ENCODE peak calls at places on chromosomes 16 and 17, in five cellular contexts. X, K, P, L and J are unnamed samples.

GRCh38 chr17:63840591-63841349 is 1.7 kb downstream of the SMARCD2 start:
- DNase-seq in X (no peak), L (no peak), P (no peak), K (no peak), J (no peak)

GRCh38 chr17:13480877-13481276 is 120.9 kb downstream of the HS3ST3A1 start:
- DNase-seq in L (no peak), P (no peak), K (no peak), X (no peak), J (no peak)

GRCh38 chr16:68091604-68092261 is 6.6 kb downstream of the NFATC3 start:
- DNase-seq in X (no peak), K (no peak), P (no peak), L (peak), J (no peak)

GRCh38 chr17:39062846-39063680 is 88.4 kb downstream of the PLXDC1 start:
- DNase-seq in X (no peak), L (no peak), P (no peak), K (no peak), J (no peak)

GRCh38 chr17:61325382-61326073 is 74.1 kb upstream of the TBX2 start:
- DNase-seq in K (no peak), L (no peak), X (no peak), P (no peak), J (no peak)

GRCh38 chr16:80569440-80570105 is 28.8 kb downstream of the DYNLRB2 start:
- DNase-seq in L (no peak), X (peak), K (peak), P (no peak), J (no peak)

GRCh38 chr17:3556239-3556904 is 1.2 kb downstream of the TRPV3 start:
- DNase-seq in P (no peak), L (no peak), K (no peak), X (no peak), J (no peak)

GRCh38 chr17:65389426-65389825 is 172.0 kb downstream of the AXIN2 start:
- DNase-seq in L (no peak), X (no peak), P (no peak), K (no peak), J (no peak)

GRCh38 chr16:5058476-5058875 is 7.3 kb downstream of the C16orf89 start:
- DNase-seq in X (no peak), P (no peak), K (no peak), L (no peak), J (no peak)

GRCh38 chr17:9105068-9105868 is 84.0 kb downstream of the NTN1 start:
- DNase-seq in P (no peak), K (no peak), L (no peak), X (no peak), J (no peak)

GRCh38 chr17:67608691-67609090 is 109.0 kb upstream of the NOL11 start:
- DNase-seq in L (no peak), X (no peak), P (no peak), K (no peak), J (no peak)

GRCh38 chr17:4956493-4957061 is 5.7 kb downstream of the ENO3 start:
- DNase-seq in P (no peak), X (no peak), L (no peak), K (peak), J (no peak)

GRCh38 chr16:14003119-14003570 is 68.0 kb upstream of the MRTFB start:
- DNase-seq in P (peak), X (peak), K (no peak), L (no peak), J (no peak)

GRCh38 chr16:11395949-11396240 is 50.6 kb downstream of the RMI2 start:
- DNase-seq in P (no peak), X (no peak), L (no peak), K (no peak), J (no peak)

GRCh38 chr17:81426676-81427445 is 31.6 kb downstream of the BAHCC1 start:
- DNase-seq in X (no peak), P (no peak), L (no peak), K (no peak), J (peak)

GRCh38 chr17:28940675-28941074 is 10.6 kb downstream of the PHF12 start:
- DNase-seq in X (no peak), L (no peak), K (no peak), P (no peak), J (no peak)

GRCh38 chr17:57447357-57448019 is 191.2 kb downstream of the MSI2 start:
- DNase-seq in K (no peak), X (no peak), P (no peak), L (no peak), J (no peak)

GRCh38 chr17:43536236-43537088 is 9.7 kb downstream of the ETV4 start:
- DNase-seq in L (peak), P (peak), K (no peak), X (no peak), J (no peak)

GRCh38 chr17:82297804-82298537 is 19.4 kb downstream of the CD7 start:
- DNase-seq in K (peak), X (peak), L (no peak), P (peak), J (no peak)

GRCh38 chr17:29073520-29073919 is 30.6 kb downstream of the PIPOX start:
- DNase-seq in X (no peak), P (no peak), K (no peak), L (no peak), J (no peak)

GRCh38 chr17:79647456-79647915 is 36.6 kb upstream of the RBFOX3 start:
- DNase-seq in L (no peak), X (no peak), P (no peak), K (no peak), J (no peak)

GRCh38 chr17:22337467-22337866 is 645.1 kb downstream of the KCNJ18 start:
- DNase-seq in K (no peak), X (no peak), P (no peak), L (no peak), J (no peak)

GRCh38 chr16:69830534-69831211 is 68.5 kb downstream of the WWP2 start:
- DNase-seq in K (no peak), L (no peak), X (peak), P (no peak), J (no peak)

GRCh38 chr17:39663688-39664580 is 1.2 kb upstream of the TCAP start:
- DNase-seq in X (peak), K (no peak), P (no peak), L (no peak), J (no peak)

GRCh38 chr17:44543213-44543904 is 13.9 kb upstream of the FZD2 start:
- DNase-seq in K (no peak), P (peak), L (no peak), X (peak), J (no peak)

GRCh38 chr17:37273419-37274051 is 102.2 kb upstream of the C17orf78 start:
- DNase-seq in L (no peak), X (no peak), P (peak), K (peak), J (no peak)

GRCh38 chr16:69494993-69495392 is 70.6 kb downstream of the CYB5B start:
- DNase-seq in L (no peak), P (no peak), K (no peak), X (peak), J (no peak)

GRCh38 chr16:74654536-74654935 is 12.1 kb downstream of the RFWD3 start:
- DNase-seq in K (no peak), P (no peak), L (no peak), X (no peak), J (no peak)

GRCh38 chr16:87392823-87393679 is 915 bp downstream of the MAP1LC3B start:
- DNase-seq in L (no peak), K (peak), P (no peak), X (peak), J (no peak)